ENCODE peak calls at places on chromosomes 16 and 17, in seven cellular contexts. One of them, this sample, is unnamed.

GRCh38 chr17:27349540-27350021 is 55.7 kb downstream of the WSB1 start:
- DNase-seq in hepatocyte: no peak
- DNase-seq in fibroblast of pulmonary artery: no peak
- DNase-seq in astrocyte of the cerebellum: no peak
- DNase-seq in heart right ventricle: no peak
- DNase-seq in uterus: no peak
- DNase-seq in OCI-LY7: no peak
- DNase-seq in this sample: no peak

GRCh38 chr17:75506888-75507287 is 8.4 kb downstream of the CASKIN2 start:
- DNase-seq in astrocyte of the cerebellum: no peak
- DNase-seq in fibroblast of pulmonary artery: no peak
- DNase-seq in uterus: no peak
- DNase-seq in heart right ventricle: peak
- DNase-seq in hepatocyte: no peak
- DNase-seq in OCI-LY7: no peak
- DNase-seq in this sample: no peak

GRCh38 chr16:55711959-55712876 is 56.4 kb downstream of the SLC6A2 start:
- DNase-seq in uterus: peak
- DNase-seq in OCI-LY7: peak
- DNase-seq in fibroblast of pulmonary artery: peak
- DNase-seq in hepatocyte: peak
- DNase-seq in heart right ventricle: peak
- DNase-seq in astrocyte of the cerebellum: peak
- DNase-seq in this sample: peak

GRCh38 chr17:36728030-36728991 is 126.9 kb downstream of the MRM1 start:
- DNase-seq in uterus: no peak
- DNase-seq in heart right ventricle: no peak
- DNase-seq in fibroblast of pulmonary artery: no peak
- DNase-seq in astrocyte of the cerebellum: no peak
- DNase-seq in hepatocyte: no peak
- DNase-seq in OCI-LY7: no peak
- DNase-seq in this sample: no peak

GRCh38 chr16:85844786-85845185 is 45.3 kb downstream of the COX4I1 start:
- DNase-seq in OCI-LY7: no peak
- DNase-seq in heart right ventricle: no peak
- DNase-seq in hepatocyte: peak
- DNase-seq in uterus: no peak
- DNase-seq in fibroblast of pulmonary artery: peak
- DNase-seq in astrocyte of the cerebellum: no peak
- DNase-seq in this sample: no peak

GRCh38 chr17:43365356-43365755 is 33.4 kb upstream of the ARL4D start:
- DNase-seq in uterus: no peak
- DNase-seq in OCI-LY7: no peak
- DNase-seq in hepatocyte: no peak
- DNase-seq in astrocyte of the cerebellum: no peak
- DNase-seq in heart right ventricle: no peak
- DNase-seq in fibroblast of pulmonary artery: no peak
- DNase-seq in this sample: no peak

GRCh38 chr17:59361916-59362810 is 30.7 kb downstream of the YPEL2 start:
- DNase-seq in fibroblast of pulmonary artery: peak
- DNase-seq in hepatocyte: no peak
- DNase-seq in astrocyte of the cerebellum: peak
- DNase-seq in OCI-LY7: peak
- DNase-seq in heart right ventricle: no peak
- DNase-seq in uterus: no peak
- DNase-seq in this sample: peak

GRCh38 chr17:55466671-55467070 is 44.6 kb downstream of the SMIM36 start:
- DNase-seq in fibroblast of pulmonary artery: no peak
- DNase-seq in astrocyte of the cerebellum: no peak
- DNase-seq in hepatocyte: no peak
- DNase-seq in OCI-LY7: peak
- DNase-seq in heart right ventricle: no peak
- DNase-seq in uterus: no peak
- DNase-seq in this sample: no peak

GRCh38 chr16:88854306-88855111 is 2.2 kb downstream of the GALNS start:
- DNase-seq in hepatocyte: no peak
- DNase-seq in OCI-LY7: peak
- DNase-seq in astrocyte of the cerebellum: no peak
- DNase-seq in fibroblast of pulmonary artery: no peak
- DNase-seq in heart right ventricle: no peak
- DNase-seq in uterus: no peak
- DNase-seq in this sample: no peak

GRCh38 chr16:88856122-88856827 is 472 bp downstream of the GALNS start:
- DNase-seq in hepatocyte: no peak
- DNase-seq in uterus: peak
- DNase-seq in astrocyte of the cerebellum: no peak
- DNase-seq in OCI-LY7: peak
- DNase-seq in fibroblast of pulmonary artery: no peak
- DNase-seq in heart right ventricle: peak
- DNase-seq in this sample: no peak

GRCh38 chr16:88855176-88855575 is 1.6 kb downstream of the GALNS start:
- DNase-seq in hepatocyte: no peak
- DNase-seq in heart right ventricle: no peak
- DNase-seq in fibroblast of pulmonary artery: no peak
- DNase-seq in OCI-LY7: no peak
- DNase-seq in uterus: no peak
- DNase-seq in astrocyte of the cerebellum: no peak
- DNase-seq in this sample: no peak

GRCh38 chr16:88856828-88857727 is at the start of the genes GALNS and TRAPPC2L:
- DNase-seq in heart right ventricle: peak
- DNase-seq in OCI-LY7: peak
- DNase-seq in astrocyte of the cerebellum: peak
- DNase-seq in uterus: peak
- DNase-seq in hepatocyte: peak
- DNase-seq in fibroblast of pulmonary artery: peak
- DNase-seq in this sample: peak

DNA sequence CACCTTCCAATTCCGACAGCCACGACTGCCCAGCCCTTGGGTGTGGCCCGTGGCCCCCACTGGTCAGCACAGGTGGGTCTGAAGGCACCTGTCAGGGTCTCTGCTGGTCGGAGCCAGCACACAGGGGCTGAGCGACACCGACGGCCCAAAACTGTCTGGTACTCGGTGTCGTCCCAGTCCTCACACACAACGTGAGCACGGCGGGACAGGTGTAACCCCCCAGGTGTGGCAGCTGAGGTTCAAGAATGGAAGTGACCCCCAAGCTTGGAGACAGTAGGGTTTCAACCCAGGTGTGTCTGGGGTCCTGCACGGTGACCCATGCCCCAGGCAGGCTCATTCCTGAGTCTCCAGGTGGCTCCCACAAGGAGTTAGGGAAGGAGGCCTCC is 1.0 kb downstream of the GALNS start:
- DNase-seq in heart right ventricle: no peak
- DNase-seq in fibroblast of pulmonary artery: no peak
- DNase-seq in OCI-LY7: no peak
- DNase-seq in uterus: peak
- DNase-seq in astrocyte of the cerebellum: no peak
- DNase-seq in hepatocyte: no peak
- DNase-seq in this sample: no peak
- TF ChIP-seq CTCF in heart right ventricle: no peak
- TF ChIP-seq CTCF in fibroblast of pulmonary artery: no peak
- TF ChIP-seq CTCF in OCI-LY7: no peak
- TF ChIP-seq CTCF in uterus: no peak
- TF ChIP-seq CTCF in astrocyte of the cerebellum: no peak
- TF ChIP-seq CTCF in hepatocyte: no peak
- TF ChIP-seq CTCF in this sample: no peak

DNA sequence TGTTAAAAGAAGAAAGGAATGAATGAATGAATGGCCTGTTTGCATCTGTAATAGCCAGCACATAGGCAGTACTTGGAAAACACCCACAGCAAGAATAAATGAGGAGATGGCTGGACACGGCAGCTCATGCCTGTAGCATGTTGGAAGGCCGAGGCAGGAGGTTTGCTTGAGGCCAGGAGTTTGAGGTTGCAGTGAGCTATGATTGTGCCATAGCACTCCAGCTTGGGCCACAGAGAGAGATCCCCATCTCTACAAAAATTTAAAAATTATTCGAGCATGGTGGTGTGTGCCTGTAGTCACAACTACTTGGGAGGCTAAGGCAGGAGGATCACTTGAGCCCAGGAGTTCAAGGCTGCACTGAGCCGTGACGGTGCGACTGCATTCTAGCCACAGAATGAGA is 12.5 kb downstream of the IL4R start:
- DNase-seq in heart right ventricle: no peak
- DNase-seq in hepatocyte: no peak
- DNase-seq in astrocyte of the cerebellum: no peak
- DNase-seq in OCI-LY7: no peak
- DNase-seq in uterus: no peak
- DNase-seq in fibroblast of pulmonary artery: no peak
- DNase-seq in this sample: no peak
- H3K4me3 ChIP-seq in heart right ventricle: no peak
- H3K4me3 ChIP-seq in hepatocyte: no peak
- H3K4me3 ChIP-seq in astrocyte of the cerebellum: no peak
- H3K4me3 ChIP-seq in OCI-LY7: no peak
- H3K4me3 ChIP-seq in uterus: no peak
- H3K4me3 ChIP-seq in fibroblast of pulmonary artery: no peak
- H3K4me3 ChIP-seq in this sample: no peak

GRCh38 chr17:77891602-77892001 is 66.9 kb upstream of the TNRC6C start:
- DNase-seq in fibroblast of pulmonary artery: no peak
- DNase-seq in OCI-LY7: no peak
- DNase-seq in heart right ventricle: no peak
- DNase-seq in astrocyte of the cerebellum: no peak
- DNase-seq in hepatocyte: no peak
- DNase-seq in uterus: no peak
- DNase-seq in this sample: no peak

GRCh38 chr17:77892031-77892430 is 66.5 kb upstream of the TNRC6C start:
- DNase-seq in uterus: no peak
- DNase-seq in fibroblast of pulmonary artery: no peak
- DNase-seq in astrocyte of the cerebellum: no peak
- DNase-seq in OCI-LY7: no peak
- DNase-seq in hepatocyte: no peak
- DNase-seq in heart right ventricle: no peak
- DNase-seq in this sample: no peak

GRCh38 chr17:77894126-77894956 is 64.2 kb upstream of the TNRC6C start:
- DNase-seq in uterus: no peak
- DNase-seq in heart right ventricle: no peak
- DNase-seq in hepatocyte: no peak
- DNase-seq in OCI-LY7: no peak
- DNase-seq in astrocyte of the cerebellum: no peak
- DNase-seq in fibroblast of pulmonary artery: no peak
- DNase-seq in this sample: no peak

GRCh38 chr17:77893144-77894044 is 65.1 kb upstream of the TNRC6C start:
- DNase-seq in heart right ventricle: no peak
- DNase-seq in fibroblast of pulmonary artery: no peak
- DNase-seq in hepatocyte: no peak
- DNase-seq in OCI-LY7: peak
- DNase-seq in astrocyte of the cerebellum: no peak
- DNase-seq in uterus: no peak
- DNase-seq in this sample: no peak

GRCh38 chr17:77892469-77893143 is 65.9 kb upstream of the TNRC6C start:
- DNase-seq in hepatocyte: no peak
- DNase-seq in fibroblast of pulmonary artery: no peak
- DNase-seq in astrocyte of the cerebellum: no peak
- DNase-seq in uterus: no peak
- DNase-seq in OCI-LY7: no peak
- DNase-seq in heart right ventricle: peak
- DNase-seq in this sample: no peak
- TF ChIP-seq CTCF in hepatocyte: no peak
- TF ChIP-seq CTCF in fibroblast of pulmonary artery: peak
- TF ChIP-seq CTCF in astrocyte of the cerebellum: peak
- TF ChIP-seq CTCF in uterus: no peak
- TF ChIP-seq CTCF in OCI-LY7: peak
- TF ChIP-seq CTCF in heart right ventricle: peak
- TF ChIP-seq CTCF in this sample: peak

GRCh38 chr17:79339311-79339710 is 264.7 kb downstream of the ENGASE start:
- DNase-seq in heart right ventricle: no peak
- DNase-seq in fibroblast of pulmonary artery: no peak
- DNase-seq in astrocyte of the cerebellum: no peak
- DNase-seq in uterus: no peak
- DNase-seq in hepatocyte: no peak
- DNase-seq in OCI-LY7: no peak
- DNase-seq in this sample: no peak

GRCh38 chr17:79341529-79341780 is 266.8 kb downstream of the ENGASE start:
- DNase-seq in uterus: no peak
- DNase-seq in fibroblast of pulmonary artery: no peak
- DNase-seq in OCI-LY7: no peak
- DNase-seq in heart right ventricle: no peak
- DNase-seq in astrocyte of the cerebellum: no peak
- DNase-seq in hepatocyte: no peak
- DNase-seq in this sample: no peak

GRCh38 chr17:79340771-79341528 is 266.3 kb downstream of the ENGASE start:
- DNase-seq in OCI-LY7: peak
- DNase-seq in fibroblast of pulmonary artery: no peak
- DNase-seq in heart right ventricle: no peak
- DNase-seq in hepatocyte: no peak
- DNase-seq in astrocyte of the cerebellum: no peak
- DNase-seq in uterus: no peak
- DNase-seq in this sample: no peak

GRCh38 chr17:79341816-79342215 is 267.2 kb downstream of the ENGASE start:
- DNase-seq in hepatocyte: no peak
- DNase-seq in uterus: no peak
- DNase-seq in OCI-LY7: no peak
- DNase-seq in heart right ventricle: no peak
- DNase-seq in fibroblast of pulmonary artery: no peak
- DNase-seq in astrocyte of the cerebellum: no peak
- DNase-seq in this sample: no peak

DNA sequence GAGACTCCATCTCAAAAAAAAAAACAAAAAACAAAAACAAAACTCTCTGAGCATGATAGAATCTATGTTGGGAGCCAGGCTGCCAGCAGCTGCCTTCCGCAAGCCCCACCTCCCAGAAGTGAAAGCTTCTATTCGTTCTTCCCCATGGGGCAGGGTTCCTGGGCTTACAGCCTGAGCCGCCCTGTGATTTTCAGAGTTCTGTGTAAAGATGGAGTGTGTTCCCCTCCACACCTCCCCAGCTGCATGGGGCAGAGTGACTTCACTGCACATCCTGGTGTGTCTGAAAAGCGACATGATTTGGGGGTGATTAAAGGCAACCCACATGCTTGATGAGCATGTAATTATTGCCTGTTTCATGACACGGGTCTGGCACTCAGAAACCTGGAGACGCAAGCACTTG is 265.7 kb downstream of the ENGASE start:
- DNase-seq in fibroblast of pulmonary artery: no peak
- DNase-seq in hepatocyte: no peak
- DNase-seq in astrocyte of the cerebellum: no peak
- DNase-seq in heart right ventricle: no peak
- DNase-seq in uterus: no peak
- DNase-seq in OCI-LY7: peak
- DNase-seq in this sample: no peak
- H3K4me3 ChIP-seq in fibroblast of pulmonary artery: no peak
- H3K4me3 ChIP-seq in hepatocyte: no peak
- H3K4me3 ChIP-seq in astrocyte of the cerebellum: no peak
- H3K4me3 ChIP-seq in heart right ventricle: no peak
- H3K4me3 ChIP-seq in uterus: no peak
- H3K4me3 ChIP-seq in OCI-LY7: peak
- H3K4me3 ChIP-seq in this sample: no peak